ENCODE peak calls at places on chromosomes 5 and 9, in five cellular contexts. One of them, this sample, is unnamed.

GRCh38 chr5:179344301-179345178 is 721 bp downstream of the ADAMTS2 start:
- DNase-seq in pancreas: no peak
- DNase-seq in HTR-8/SVneo: peak; percentile 39
- DNase-seq in GM04504: no peak
- DNase-seq in HT-29: no peak
- DNase-seq in this sample: no peak

GRCh38 chr5:135508496-135509005 is 27.2 kb downstream of the NEUROG1 start:
- DNase-seq in HT-29: no peak
- DNase-seq in HTR-8/SVneo: no peak
- DNase-seq in pancreas: no peak
- DNase-seq in GM04504: no peak
- DNase-seq in this sample: no peak

GRCh38 chr9:114394523-114395193 is 6.9 kb upstream of the AKNA start:
- DNase-seq in GM04504: no peak
- DNase-seq in HT-29: no peak
- DNase-seq in pancreas: no peak
- DNase-seq in HTR-8/SVneo: no peak
- DNase-seq in this sample: no peak

GRCh38 chr5:142872795-142873194 is 102.6 kb downstream of the ARHGAP26 start:
- DNase-seq in pancreas: peak; percentile 75
- DNase-seq in HTR-8/SVneo: peak; percentile 67
- DNase-seq in GM04504: no peak
- DNase-seq in HT-29: peak; percentile 68
- DNase-seq in this sample: no peak

GRCh38 chr9:99852617-99853016 is 30.9 kb downstream of the NR4A3 start:
- DNase-seq in HT-29: no peak
- DNase-seq in HTR-8/SVneo: no peak
- DNase-seq in GM04504: no peak
- DNase-seq in pancreas: no peak
- DNase-seq in this sample: no peak

GRCh38 chr9:71352837-71353236 is 231.4 kb upstream of the TRPM3 start:
- DNase-seq in GM04504: no peak
- DNase-seq in pancreas: no peak
- DNase-seq in HTR-8/SVneo: no peak
- DNase-seq in HT-29: no peak
- DNase-seq in this sample: no peak

GRCh38 chr5:173312821-173313220 is 15.4 kb downstream of the STC2 start:
- DNase-seq in HT-29: no peak
- DNase-seq in HTR-8/SVneo: no peak
- DNase-seq in GM04504: no peak
- DNase-seq in pancreas: no peak
- DNase-seq in this sample: no peak

GRCh38 chr5:137415231-137415681 is 83.9 kb downstream of the SPOCK1 start:
- DNase-seq in pancreas: no peak
- DNase-seq in GM04504: peak; percentile 69
- DNase-seq in HT-29: no peak
- DNase-seq in HTR-8/SVneo: no peak
- DNase-seq in this sample: peak; percentile 22

GRCh38 chr9:136316271-136316751 is 11.0 kb upstream of the GPSM1 start:
- DNase-seq in GM04504: no peak
- DNase-seq in HT-29: no peak
- DNase-seq in pancreas: no peak
- DNase-seq in HTR-8/SVneo: no peak
- DNase-seq in this sample: no peak

GRCh38 chr5:24539625-24540024 is 105.2 kb downstream of the CDH10 start:
- DNase-seq in pancreas: no peak
- DNase-seq in HTR-8/SVneo: no peak
- DNase-seq in GM04504: no peak
- DNase-seq in HT-29: no peak
- DNase-seq in this sample: no peak

GRCh38 chr5:169050146-169050571 is 250.8 kb downstream of the SLIT3 start:
- DNase-seq in pancreas: no peak
- DNase-seq in HT-29: peak; percentile 61
- DNase-seq in HTR-8/SVneo: no peak
- DNase-seq in GM04504: peak; percentile 40
- DNase-seq in this sample: no peak

GRCh38 chr5:123503299-123503698 is 8.7 kb upstream of the CSNK1G3 start:
- DNase-seq in HTR-8/SVneo: no peak
- DNase-seq in pancreas: no peak
- DNase-seq in HT-29: no peak
- DNase-seq in GM04504: no peak
- DNase-seq in this sample: no peak

GRCh38 chr5:1510151-1510561 is 13.6 kb downstream of the LPCAT1 start:
- DNase-seq in pancreas: no peak
- DNase-seq in HT-29: no peak
- DNase-seq in HTR-8/SVneo: no peak
- DNase-seq in GM04504: no peak
- DNase-seq in this sample: no peak

GRCh38 chr5:171640396-171640981 is 145.1 kb upstream of the SMIM23 start:
- DNase-seq in pancreas: no peak
- DNase-seq in HTR-8/SVneo: no peak
- DNase-seq in HT-29: no peak
- DNase-seq in GM04504: no peak
- DNase-seq in this sample: no peak

GRCh38 chr5:135322744-135323143 is 76.3 kb downstream of the MACROH2A1 start:
- DNase-seq in HTR-8/SVneo: no peak
- DNase-seq in pancreas: no peak
- DNase-seq in HT-29: no peak
- DNase-seq in GM04504: no peak
- DNase-seq in this sample: no peak

GRCh38 chr9:89811896-89812450 is 207.2 kb downstream of the GADD45G start:
- DNase-seq in pancreas: no peak
- DNase-seq in GM04504: no peak
- DNase-seq in HTR-8/SVneo: no peak
- DNase-seq in HT-29: no peak
- DNase-seq in this sample: no peak

GRCh38 chr5:74673011-74673790 is 11.8 kb upstream of the HEXB start:
- DNase-seq in HT-29: peak; percentile 56
- DNase-seq in pancreas: no peak
- DNase-seq in GM04504: no peak
- DNase-seq in HTR-8/SVneo: peak; percentile 41
- DNase-seq in this sample: peak; percentile 19

GRCh38 chr9:10785255-10785654 is 172.5 kb upstream of the PTPRD start:
- DNase-seq in pancreas: no peak
- DNase-seq in HT-29: no peak
- DNase-seq in GM04504: no peak
- DNase-seq in HTR-8/SVneo: no peak
- DNase-seq in this sample: no peak

GRCh38 chr5:102850503-102850902 is 95.4 kb downstream of the PAM start:
- DNase-seq in HT-29: no peak
- DNase-seq in GM04504: no peak
- DNase-seq in pancreas: no peak
- DNase-seq in HTR-8/SVneo: no peak
- DNase-seq in this sample: no peak

GRCh38 chr5:37738057-37738691 is 101.7 kb downstream of the GDNF start:
- DNase-seq in HT-29: peak; percentile 70
- DNase-seq in pancreas: no peak
- DNase-seq in HTR-8/SVneo: peak; percentile 61
- DNase-seq in GM04504: peak; percentile 91
- DNase-seq in this sample: peak; percentile 73

GRCh38 chr5:40784027-40784653 is 14.0 kb downstream of the PRKAA1 start:
- DNase-seq in pancreas: no peak
- DNase-seq in HT-29: peak; percentile 86
- DNase-seq in GM04504: no peak
- DNase-seq in HTR-8/SVneo: no peak
- DNase-seq in this sample: no peak

GRCh38 chr5:172748341-172748843 is 22.6 kb downstream of the DUSP1 start:
- DNase-seq in GM04504: no peak
- DNase-seq in pancreas: no peak
- DNase-seq in HTR-8/SVneo: no peak
- DNase-seq in HT-29: no peak
- DNase-seq in this sample: no peak

GRCh38 chr9:19233344-19233743 is 2.9 kb downstream of the DENND4C start:
- DNase-seq in HT-29: no peak
- DNase-seq in pancreas: no peak
- DNase-seq in GM04504: no peak
- DNase-seq in HTR-8/SVneo: no peak
- DNase-seq in this sample: no peak

GRCh38 chr5:122262107-122262506 is 49.9 kb upstream of the SNCAIP start:
- DNase-seq in pancreas: no peak
- DNase-seq in GM04504: peak; percentile 31
- DNase-seq in HTR-8/SVneo: no peak
- DNase-seq in HT-29: no peak
- DNase-seq in this sample: no peak

GRCh38 chr5:78649816-78650561 is 1.4 kb upstream of the LHFPL2 start:
- DNase-seq in pancreas: no peak
- DNase-seq in HT-29: no peak
- DNase-seq in GM04504: no peak
- DNase-seq in HTR-8/SVneo: no peak
- DNase-seq in this sample: no peak

GRCh38 chr9:129174724-129175514 is 3.1 kb downstream of the IER5L start:
- DNase-seq in GM04504: peak; percentile 88
- DNase-seq in HTR-8/SVneo: peak; percentile 68
- DNase-seq in pancreas: peak; percentile 88
- DNase-seq in HT-29: peak; percentile 66
- DNase-seq in this sample: peak; percentile 83

GRCh38 chr9:7103382-7104170 is 345.8 kb downstream of the KDM4C start:
- DNase-seq in GM04504: no peak
- DNase-seq in HTR-8/SVneo: no peak
- DNase-seq in HT-29: no peak
- DNase-seq in pancreas: no peak
- DNase-seq in this sample: no peak

GRCh38 chr9:93288891-93289883 is 105.2 kb downstream of the WNK2 start:
- DNase-seq in GM04504: no peak
- DNase-seq in HTR-8/SVneo: peak; percentile 57
- DNase-seq in pancreas: no peak
- DNase-seq in HT-29: peak; percentile 30
- DNase-seq in this sample: no peak

GRCh38 chr5:147532157-147532556 is 22.3 kb upstream of the DPYSL3 start:
- DNase-seq in HT-29: no peak
- DNase-seq in pancreas: no peak
- DNase-seq in GM04504: no peak
- DNase-seq in HTR-8/SVneo: no peak
- DNase-seq in this sample: no peak

GRCh38 chr9:9614607-9615006 is 998.2 kb downstream of the PTPRD start:
- DNase-seq in pancreas: no peak
- DNase-seq in HTR-8/SVneo: no peak
- DNase-seq in GM04504: no peak
- DNase-seq in HT-29: no peak
- DNase-seq in this sample: no peak

GRCh38 chr9:123081824-123082223 is 48.4 kb downstream of the GPR21 start:
- DNase-seq in GM04504: peak; percentile 16
- DNase-seq in HTR-8/SVneo: no peak
- DNase-seq in HT-29: peak; percentile 34
- DNase-seq in pancreas: no peak
- DNase-seq in this sample: peak; percentile 49

GRCh38 chr9:71072587-71072986 is 48.8 kb downstream of the TRPM3 start:
- DNase-seq in HT-29: no peak
- DNase-seq in HTR-8/SVneo: no peak
- DNase-seq in GM04504: no peak
- DNase-seq in pancreas: no peak
- DNase-seq in this sample: no peak